ENCODE peak calls at places on chromosome 20, in seven cellular contexts. One of them, this sample, is unnamed.
A peak's percentile ranks its signal among the peaks of the same experiment; 100 is the strongest.

GRCh38 chr20:62815066-62815991 is 1.5 kb upstream of the COL9A3 start:
- DNase-seq in HS-5: no peak
- DNase-seq in AG10803: no peak
- DNase-seq in stimulated activated CD8-positive, alpha-beta memory T cell treated with anti-CD3 and anti-CD28 coated beads, Interleukin-2, amount 100 ng/mL, for 1 hour: no peak
- DNase-seq in uterus: no peak
- DNase-seq in stimulated activated CD4-positive, alpha-beta T cell treated with anti-CD3 and anti-CD28 coated beads, Interleukin-4, amount 100 ng/mL, for 1 hour: no peak
- DNase-seq in AG09319: no peak
- DNase-seq in this sample: no peak

GRCh38 chr20:40681684-40682083 is 7.4 kb downstream of the MAFB start:
- DNase-seq in HS-5: no peak
- DNase-seq in AG10803: no peak
- DNase-seq in stimulated activated CD8-positive, alpha-beta memory T cell treated with anti-CD3 and anti-CD28 coated beads, Interleukin-2, amount 100 ng/mL, for 1 hour: no peak
- DNase-seq in uterus: no peak
- DNase-seq in stimulated activated CD4-positive, alpha-beta T cell treated with anti-CD3 and anti-CD28 coated beads, Interleukin-4, amount 100 ng/mL, for 1 hour: no peak
- DNase-seq in AG09319: no peak
- DNase-seq in this sample: no peak

GRCh38 chr20:15603978-15604377 is 969.3 kb downstream of the KIF16B start:
- DNase-seq in HS-5: no peak
- DNase-seq in AG10803: no peak
- DNase-seq in stimulated activated CD8-positive, alpha-beta memory T cell treated with anti-CD3 and anti-CD28 coated beads, Interleukin-2, amount 100 ng/mL, for 1 hour: no peak
- DNase-seq in uterus: no peak
- DNase-seq in stimulated activated CD4-positive, alpha-beta T cell treated with anti-CD3 and anti-CD28 coated beads, Interleukin-4, amount 100 ng/mL, for 1 hour: no peak
- DNase-seq in AG09319: no peak
- DNase-seq in this sample: no peak

GRCh38 chr20:37193226-37193625 is 13.9 kb upstream of the MROH8 start:
- DNase-seq in HS-5: no peak
- DNase-seq in AG10803: no peak
- DNase-seq in stimulated activated CD8-positive, alpha-beta memory T cell treated with anti-CD3 and anti-CD28 coated beads, Interleukin-2, amount 100 ng/mL, for 1 hour: no peak
- DNase-seq in uterus: no peak
- DNase-seq in stimulated activated CD4-positive, alpha-beta T cell treated with anti-CD3 and anti-CD28 coated beads, Interleukin-4, amount 100 ng/mL, for 1 hour: no peak
- DNase-seq in AG09319: no peak
- DNase-seq in this sample: no peak

GRCh38 chr20:31908016-31908415 is 37.6 kb downstream of the TTLL9 start:
- DNase-seq in HS-5: no peak
- DNase-seq in AG10803: no peak
- DNase-seq in stimulated activated CD8-positive, alpha-beta memory T cell treated with anti-CD3 and anti-CD28 coated beads, Interleukin-2, amount 100 ng/mL, for 1 hour: no peak
- DNase-seq in uterus: no peak
- DNase-seq in stimulated activated CD4-positive, alpha-beta T cell treated with anti-CD3 and anti-CD28 coated beads, Interleukin-4, amount 100 ng/mL, for 1 hour: no peak
- DNase-seq in AG09319: no peak
- DNase-seq in this sample: no peak

GRCh38 chr20:61163027-61163426 is 89.0 kb upstream of the CDH4 start:
- DNase-seq in HS-5: no peak
- DNase-seq in AG10803: no peak
- DNase-seq in stimulated activated CD8-positive, alpha-beta memory T cell treated with anti-CD3 and anti-CD28 coated beads, Interleukin-2, amount 100 ng/mL, for 1 hour: no peak
- DNase-seq in uterus: no peak
- DNase-seq in stimulated activated CD4-positive, alpha-beta T cell treated with anti-CD3 and anti-CD28 coated beads, Interleukin-4, amount 100 ng/mL, for 1 hour: no peak
- DNase-seq in AG09319: no peak
- DNase-seq in this sample: no peak

GRCh38 chr20:22475662-22476061 is 108.7 kb downstream of the FOXA2 start:
- DNase-seq in HS-5: no peak
- DNase-seq in AG10803: no peak
- DNase-seq in stimulated activated CD8-positive, alpha-beta memory T cell treated with anti-CD3 and anti-CD28 coated beads, Interleukin-2, amount 100 ng/mL, for 1 hour: no peak
- DNase-seq in uterus: no peak
- DNase-seq in stimulated activated CD4-positive, alpha-beta T cell treated with anti-CD3 and anti-CD28 coated beads, Interleukin-4, amount 100 ng/mL, for 1 hour: no peak
- DNase-seq in AG09319: no peak
- DNase-seq in this sample: no peak

GRCh38 chr20:12012241-12013222 is 94.8 kb downstream of the BTBD3 start:
- DNase-seq in HS-5: peak; percentile 11
- DNase-seq in AG10803: peak; percentile 40
- DNase-seq in stimulated activated CD8-positive, alpha-beta memory T cell treated with anti-CD3 and anti-CD28 coated beads, Interleukin-2, amount 100 ng/mL, for 1 hour: no peak
- DNase-seq in uterus: no peak
- DNase-seq in stimulated activated CD4-positive, alpha-beta T cell treated with anti-CD3 and anti-CD28 coated beads, Interleukin-4, amount 100 ng/mL, for 1 hour: no peak
- DNase-seq in AG09319: no peak
- DNase-seq in this sample: no peak

GRCh38 chr20:34980543-34981213 is 25.0 kb downstream of the MYH7B start:
- DNase-seq in HS-5: no peak
- DNase-seq in AG10803: peak; percentile 14
- DNase-seq in stimulated activated CD8-positive, alpha-beta memory T cell treated with anti-CD3 and anti-CD28 coated beads, Interleukin-2, amount 100 ng/mL, for 1 hour: no peak
- DNase-seq in uterus: no peak
- DNase-seq in stimulated activated CD4-positive, alpha-beta T cell treated with anti-CD3 and anti-CD28 coated beads, Interleukin-4, amount 100 ng/mL, for 1 hour: no peak
- DNase-seq in AG09319: no peak
- DNase-seq in this sample: no peak

GRCh38 chr20:45817652-45818194 is 5.3 kb downstream of the UBE2C start:
- DNase-seq in HS-5: no peak
- DNase-seq in AG10803: peak; percentile 90
- DNase-seq in stimulated activated CD8-positive, alpha-beta memory T cell treated with anti-CD3 and anti-CD28 coated beads, Interleukin-2, amount 100 ng/mL, for 1 hour: no peak
- DNase-seq in uterus: no peak
- DNase-seq in stimulated activated CD4-positive, alpha-beta T cell treated with anti-CD3 and anti-CD28 coated beads, Interleukin-4, amount 100 ng/mL, for 1 hour: no peak
- DNase-seq in AG09319: peak; percentile 66
- DNase-seq in this sample: no peak

GRCh38 chr20:14879020-14879697 is 541.7 kb upstream of the FLRT3 start:
- DNase-seq in HS-5: peak; percentile 81
- DNase-seq in AG10803: peak; percentile 68
- DNase-seq in stimulated activated CD8-positive, alpha-beta memory T cell treated with anti-CD3 and anti-CD28 coated beads, Interleukin-2, amount 100 ng/mL, for 1 hour: no peak
- DNase-seq in uterus: no peak
- DNase-seq in stimulated activated CD4-positive, alpha-beta T cell treated with anti-CD3 and anti-CD28 coated beads, Interleukin-4, amount 100 ng/mL, for 1 hour: no peak
- DNase-seq in AG09319: peak; percentile 20
- DNase-seq in this sample: no peak

GRCh38 chr20:19321176-19321575 is 108.7 kb downstream of the SLC24A3 start:
- DNase-seq in HS-5: no peak
- DNase-seq in AG10803: no peak
- DNase-seq in stimulated activated CD8-positive, alpha-beta memory T cell treated with anti-CD3 and anti-CD28 coated beads, Interleukin-2, amount 100 ng/mL, for 1 hour: no peak
- DNase-seq in uterus: no peak
- DNase-seq in stimulated activated CD4-positive, alpha-beta T cell treated with anti-CD3 and anti-CD28 coated beads, Interleukin-4, amount 100 ng/mL, for 1 hour: no peak
- DNase-seq in AG09319: no peak
- DNase-seq in this sample: no peak

GRCh38 chr20:57560554-57561355 is at the start of gene PCK1:
- DNase-seq in HS-5: no peak
- DNase-seq in AG10803: no peak
- DNase-seq in stimulated activated CD8-positive, alpha-beta memory T cell treated with anti-CD3 and anti-CD28 coated beads, Interleukin-2, amount 100 ng/mL, for 1 hour: no peak
- DNase-seq in uterus: peak; percentile 72
- DNase-seq in stimulated activated CD4-positive, alpha-beta T cell treated with anti-CD3 and anti-CD28 coated beads, Interleukin-4, amount 100 ng/mL, for 1 hour: no peak
- DNase-seq in AG09319: no peak
- DNase-seq in this sample: peak; percentile 64

GRCh38 chr20:59157961-59158541 is 5.6 kb upstream of the ZNF831 start:
- DNase-seq in HS-5: no peak
- DNase-seq in AG10803: no peak
- DNase-seq in stimulated activated CD8-positive, alpha-beta memory T cell treated with anti-CD3 and anti-CD28 coated beads, Interleukin-2, amount 100 ng/mL, for 1 hour: no peak
- DNase-seq in uterus: no peak
- DNase-seq in stimulated activated CD4-positive, alpha-beta T cell treated with anti-CD3 and anti-CD28 coated beads, Interleukin-4, amount 100 ng/mL, for 1 hour: no peak
- DNase-seq in AG09319: no peak
- DNase-seq in this sample: no peak

GRCh38 chr20:62578294-62578897 is 63.9 kb upstream of the SLCO4A1 start:
- DNase-seq in HS-5: no peak
- DNase-seq in AG10803: no peak
- DNase-seq in stimulated activated CD8-positive, alpha-beta memory T cell treated with anti-CD3 and anti-CD28 coated beads, Interleukin-2, amount 100 ng/mL, for 1 hour: no peak
- DNase-seq in uterus: no peak
- DNase-seq in stimulated activated CD4-positive, alpha-beta T cell treated with anti-CD3 and anti-CD28 coated beads, Interleukin-4, amount 100 ng/mL, for 1 hour: no peak
- DNase-seq in AG09319: no peak
- DNase-seq in this sample: no peak

GRCh38 chr20:21698494-21699215 is 6.8 kb upstream of the PAX1 start:
- DNase-seq in HS-5: no peak
- DNase-seq in AG10803: no peak
- DNase-seq in stimulated activated CD8-positive, alpha-beta memory T cell treated with anti-CD3 and anti-CD28 coated beads, Interleukin-2, amount 100 ng/mL, for 1 hour: no peak
- DNase-seq in uterus: no peak
- DNase-seq in stimulated activated CD4-positive, alpha-beta T cell treated with anti-CD3 and anti-CD28 coated beads, Interleukin-4, amount 100 ng/mL, for 1 hour: no peak
- DNase-seq in AG09319: no peak
- DNase-seq in this sample: no peak